ENCODE peak calls at places on chromosomes 3 and 15, in seven cellular contexts. K, M, F, P, T, V and J are unnamed samples.

GRCh38 chr15:90465930-90466567 is 63.7 kb upstream of the CRTC3 start:
- DNase-seq in M (no peak), P (no peak), V (no peak), K (no peak), T (no peak), F (no peak), J (no peak)

GRCh38 chr3:46968783-46969428 is 7.6 kb downstream of the CCDC12 start:
- DNase-seq in P (no peak), F (no peak), M (no peak), V (no peak), K (no peak), T (no peak), J (no peak)

GRCh38 chr15:37102315-37103021 is 2.1 kb upstream of the MEIS2 start:
- DNase-seq in F (no peak), V (peak; percentile 42), P (no peak), K (peak; percentile 35), M (peak; percentile 52), T (no peak), J (peak; percentile 44)

GRCh38 chr3:36496734-36497133 is 116.4 kb downstream of the STAC start:
- DNase-seq in T (no peak), P (no peak), M (no peak), F (no peak), V (no peak), K (peak; percentile 57), J (no peak)

GRCh38 chr3:121477589-121477988 is 68.2 kb downstream of the POLQ start:
- DNase-seq in V (no peak), P (no peak), F (no peak), K (peak; percentile 70), T (no peak), M (no peak), J (no peak)

GRCh38 chr3:15360786-15361493 is 28.6 kb upstream of the SH3BP5 start:
- DNase-seq in P (no peak), M (no peak), T (no peak), K (peak; percentile 43), V (no peak), F (no peak), J (no peak)

GRCh38 chr3:27923349-27924068 is 201.4 kb upstream of the EOMES start:
- DNase-seq in T (no peak), P (no peak), K (no peak), V (no peak), M (no peak), F (no peak), J (no peak)

GRCh38 chr3:112605285-112605684 is 35.7 kb downstream of the CCDC80 start:
- DNase-seq in F (peak; percentile 8), P (no peak), K (peak; percentile 97), M (no peak), T (no peak), V (no peak), J (no peak)

GRCh38 chr3:132660056-132660744 is at the start of gene UBA5:
- DNase-seq in T (peak; percentile 84), V (peak; percentile 78), P (peak; percentile 56), F (peak; percentile 77), M (peak; percentile 53), K (peak; percentile 65), J (peak; percentile 70)

GRCh38 chr3:172309741-172310140 is 138.5 kb downstream of the GHSR start:
- DNase-seq in V (no peak), F (no peak), M (no peak), K (no peak), T (no peak), P (no peak), J (no peak)

GRCh38 chr15:99613887-99614642 is 48.3 kb downstream of the MEF2A start:
- DNase-seq in V (no peak), K (peak; percentile 70), P (no peak), F (no peak), T (no peak), M (no peak), J (no peak)

GRCh38 chr3:196837819-196838420 is 29.8 kb upstream of the SENP5 start:
- DNase-seq in M (peak; percentile 78), F (peak; percentile 58), P (peak; percentile 72), V (peak; percentile 54), T (peak; percentile 83), K (peak; percentile 68), J (peak; percentile 71)

GRCh38 chr15:26098801-26099200 is 235.7 kb upstream of the ATP10A start:
- DNase-seq in T (no peak), K (no peak), M (no peak), V (no peak), P (no peak), F (no peak), J (no peak)

GRCh38 chr15:93428135-93428534 is 339.1 kb upstream of the RGMA start:
- DNase-seq in P (no peak), F (no peak), M (no peak), T (no peak), V (no peak), K (no peak), J (no peak)

GRCh38 chr3:30286811-30287210 is 319.6 kb upstream of the TGFBR2 start:
- DNase-seq in F (no peak), V (no peak), K (peak; percentile 33), M (no peak), T (no peak), P (no peak), J (no peak)

DNA sequence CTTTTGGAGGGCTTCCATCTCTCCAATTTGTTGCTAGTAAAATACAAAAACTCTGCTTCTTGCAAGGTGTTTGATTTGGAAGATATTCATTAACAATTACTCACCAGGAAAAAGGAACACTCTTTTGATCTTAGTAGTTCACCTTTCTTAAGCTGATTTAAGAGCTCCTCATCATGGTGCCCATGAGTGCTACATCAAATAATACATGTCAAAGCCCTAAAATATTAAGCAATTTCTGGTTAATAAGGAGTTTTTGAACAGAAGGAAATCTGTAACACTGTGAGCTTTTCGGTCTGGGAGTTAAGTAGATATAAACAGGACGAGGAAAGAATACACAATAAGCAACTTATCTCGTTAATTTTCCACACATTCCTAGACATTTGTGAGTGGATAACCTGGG is 83.9 kb upstream of the DCBLD2 start:
- DNase-seq in K (peak; percentile 61), T (no peak), F (no peak), M (no peak), P (no peak), V (no peak), J (no peak)
- TF ChIP-seq CTCF in K (no peak), T (no peak), F (no peak), M (no peak), P (no peak), V (no peak), J (no peak)

DNA sequence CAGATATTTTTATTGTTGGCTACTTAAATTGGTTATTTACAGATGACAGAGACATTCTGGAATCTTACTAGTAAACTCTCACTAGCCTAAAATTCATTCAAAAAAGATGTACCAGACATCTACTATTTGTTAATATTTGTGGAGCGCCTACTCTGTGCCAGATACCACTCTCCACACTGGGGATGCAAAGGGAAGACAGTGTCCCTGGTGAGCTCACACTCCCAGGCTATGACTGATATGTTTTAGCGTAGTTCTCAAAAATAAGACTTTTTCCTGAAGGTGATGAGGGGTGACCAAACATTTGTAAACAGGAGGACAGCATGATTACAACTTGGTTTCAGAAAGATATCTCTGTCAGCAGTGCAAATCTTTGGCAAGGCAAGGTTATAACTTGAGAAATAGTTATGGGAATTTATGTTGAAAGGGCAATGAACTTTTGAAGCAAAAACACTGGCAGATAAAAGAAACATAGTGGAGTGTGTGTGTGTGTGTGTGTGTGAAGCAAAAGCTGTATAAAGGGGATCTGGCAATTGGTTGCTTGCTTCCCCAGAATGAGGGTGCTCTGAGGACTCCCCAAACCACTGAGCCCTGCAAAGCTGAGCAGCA is 51.2 kb downstream of the HACD2 start:
- DNase-seq in F (no peak), K (peak; percentile 54), P (no peak), T (no peak), V (no peak), M (no peak), J (no peak)
- TF ChIP-seq CTCF in F (no peak), K (no peak), P (no peak), T (no peak), V (no peak), M (no peak), J (no peak)

GRCh38 chr15:96327155-96327741 is 3.3 kb upstream of the NR2F2 start:
- DNase-seq in K (peak; percentile 94), T (peak; percentile 68), F (no peak), V (no peak), P (peak; percentile 55), M (no peak), J (no peak)
- TF ChIP-seq CTCF in K (peak; percentile 73), T (peak; percentile 50), F (peak; percentile 57), V (peak; percentile 42), P (peak; percentile 70), M (peak; percentile 20), J (peak; percentile 31)

GRCh38 chr15:85005319-85005718 is 23.7 kb downstream of the PDE8A start:
- DNase-seq in M (no peak), V (no peak), F (no peak), T (no peak), P (no peak), K (peak; percentile 32), J (no peak)
- TF ChIP-seq CTCF in M (no peak), V (no peak), F (no peak), T (no peak), P (no peak), K (no peak), J (no peak)

DNA sequence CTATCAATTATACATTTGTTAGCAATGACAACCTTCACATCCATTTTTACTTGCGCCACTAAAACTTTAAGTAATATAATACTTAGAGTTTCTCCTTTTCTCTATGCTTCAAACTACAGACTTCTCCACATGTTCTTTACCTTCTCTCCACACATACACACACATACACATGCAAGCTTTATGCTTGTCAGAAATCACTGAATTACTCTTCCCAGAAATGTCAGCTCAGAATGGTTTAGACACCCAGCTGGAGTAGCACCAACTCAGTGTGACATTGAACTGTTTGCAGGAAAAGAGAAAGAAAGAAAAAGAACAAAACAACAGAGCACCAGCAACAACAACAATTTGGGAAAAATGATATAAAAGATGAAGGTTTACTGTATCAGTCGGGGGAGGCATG is 20.9 kb downstream of the CBLB start:
- DNase-seq in F (no peak), M (no peak), T (no peak), P (no peak), K (no peak), V (no peak), J (no peak)
- TF ChIP-seq CTCF in F (no peak), M (no peak), T (no peak), P (no peak), K (no peak), V (no peak), J (no peak)

DNA sequence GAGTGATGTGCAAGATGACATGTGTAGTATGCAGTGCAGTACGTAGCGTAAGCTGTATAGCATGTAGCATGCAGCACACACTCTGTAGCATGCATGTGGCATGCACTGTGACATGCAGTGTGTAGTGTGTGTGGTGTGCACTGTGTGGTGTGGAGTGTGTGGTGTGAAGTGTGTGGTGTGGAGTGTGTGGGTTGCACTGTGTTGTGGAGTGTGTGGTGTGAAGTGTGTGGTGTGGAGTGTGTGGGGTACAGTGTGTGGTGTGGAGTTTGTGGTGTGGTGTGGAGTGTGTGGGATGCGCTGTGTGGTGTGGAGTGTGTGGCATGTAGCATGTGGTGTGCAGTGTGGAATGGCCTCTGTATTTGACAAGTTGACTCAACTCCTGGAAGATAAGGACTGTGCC is 39.2 kb downstream of the ROPN1B start:
- DNase-seq in M (no peak), P (no peak), V (no peak), K (no peak), F (no peak), T (no peak), J (no peak)
- TF ChIP-seq CTCF in M (no peak), P (no peak), V (no peak), K (no peak), F (no peak), T (no peak), J (no peak)

GRCh38 chr3:170839518-170840100 is 30.4 kb downstream of the RPL22L1 start:
- DNase-seq in V (no peak), P (no peak), K (no peak), T (no peak), F (no peak), M (no peak), J (no peak)
- TF ChIP-seq CTCF in V (no peak), P (no peak), K (no peak), T (no peak), F (no peak), M (no peak), J (no peak)